ENCODE peak calls at places on chromosomes 4 and X, in ten cellular contexts. F is GM12878, Q is GM12864, A is cardiac fibroblast, M is endothelial cell of umbilical vein, E is AG04450, Z is GM12865, Y is tibial artery, U is tibial nerve, J is cardiac muscle cell. C is an unnamed sample.

GRCh38 chr4:65917486-65917885 is 247.2 kb upstream of the EPHA5 start:
- DNase-seq in F (no peak), Q (no peak), A (peak), M (no peak), E (no peak), Z (no peak), Y (no peak), U (no peak), J (no peak), C (no peak)

GRCh38 chr4:69534697-69535096 is 39.0 kb upstream of the UGT2B4 start:
- DNase-seq in F (no peak), Q (no peak), A (no peak), M (no peak), E (no peak), Z (no peak), Y (no peak), U (no peak), J (no peak), C (no peak)

GRCh38 chr4:155667538-155668511 is 1.2 kb downstream of the GUCY1A1 start:
- DNase-seq in F (no peak), Q (no peak), A (peak), M (peak), E (no peak), Z (peak), Y (peak), U (no peak), J (peak), C (no peak)

GRCh38 chr4:3770323-3771166 is 4.4 kb downstream of the ADRA2C start:
- DNase-seq in F (no peak), Q (no peak), A (no peak), M (no peak), E (no peak), Z (no peak), Y (no peak), U (no peak), J (no peak), C (no peak)

GRCh38 chr4:169272265-169272886 is 1.6 kb upstream of the SH3RF1 start:
- DNase-seq in F (peak), Q (no peak), A (peak), M (peak), E (peak), Z (peak), Y (no peak), U (no peak), J (no peak), C (no peak)

GRCh38 chr4:77636902-77637301 is 31.3 kb downstream of the CXCL13 start:
- DNase-seq in F (no peak), Q (no peak), A (peak), M (peak), E (peak), Z (no peak), Y (no peak), U (no peak), J (no peak), C (peak)

GRCh38 chr4:38930199-38930598 is 62.6 kb downstream of the FAM114A1 start:
- DNase-seq in F (no peak), Q (no peak), A (no peak), M (no peak), E (no peak), Z (peak), Y (no peak), U (no peak), J (no peak), C (no peak)

GRCh38 chr4:42366959-42367358 is 30.3 kb upstream of the SHISA3 start:
- DNase-seq in F (no peak), Q (no peak), A (no peak), M (no peak), E (no peak), Z (no peak), Y (no peak), U (no peak), J (no peak), C (no peak)

GRCh38 chrX:106613277-106613676 is 1.5 kb downstream of the RADX start:
- DNase-seq in F (no peak), Q (no peak), A (no peak), M (no peak), E (no peak), Z (no peak), Y (no peak), U (no peak), J (no peak), C (no peak)

GRCh38 chr4:127634181-127634580 is 1.4 kb downstream of the INTU start:
- DNase-seq in F (no peak), Q (no peak), A (peak), M (no peak), E (peak), Z (no peak), Y (no peak), U (no peak), J (no peak), C (no peak)

GRCh38 chr4:3847211-3847940 is 81.2 kb downstream of the ADRA2C start:
- DNase-seq in F (no peak), Q (no peak), A (no peak), M (no peak), E (no peak), Z (no peak), Y (no peak), U (no peak), J (no peak), C (no peak)

GRCh38 chrX:153725832-153726285 is 1.2 kb downstream of the ABCD1 start:
- DNase-seq in F (no peak), Q (no peak), A (no peak), M (no peak), E (no peak), Z (peak), Y (no peak), U (peak), J (no peak), C (no peak)
- H3K4me3 ChIP-seq in F (no peak), Q (no peak), A (no peak), M (no peak), E (peak), Z (no peak), Y (peak), U (peak), J (no peak), C (peak)

DNA sequence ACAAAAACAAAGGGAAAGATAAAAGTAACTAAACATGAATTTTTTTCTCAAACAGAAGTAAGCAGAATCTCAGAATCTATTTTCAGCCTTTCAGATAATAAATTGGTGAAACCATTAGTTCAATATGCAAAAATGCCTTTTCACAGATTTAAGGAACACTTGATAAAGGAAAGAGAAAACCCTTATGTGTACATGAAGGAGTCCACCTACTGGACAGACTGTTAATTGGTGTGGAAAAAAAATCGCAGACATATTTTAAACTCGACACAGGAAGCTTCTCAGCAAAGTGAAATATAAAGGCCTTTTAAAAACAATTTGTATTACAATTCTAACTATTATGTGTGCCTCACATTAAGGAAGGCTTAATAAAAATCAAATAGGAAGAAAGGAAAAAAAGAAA is 22.3 kb downstream of the COX7B2 start:
- DNase-seq in F (no peak), Q (no peak), A (peak), M (peak), E (no peak), Z (peak), Y (no peak), U (no peak), J (peak), C (peak)
- TF ChIP-seq CTCF in F (no peak), Q (no peak), A (peak), M (no peak), E (peak), Z (peak), Y (peak), U (no peak), J (peak), C (peak)

GRCh38 chr4:112510468-112511293 is 5.3 kb downstream of the NEUROG2 start:
- DNase-seq in F (no peak), Q (no peak), A (no peak), M (no peak), E (no peak), Z (no peak), Y (peak), U (no peak), J (no peak), C (no peak)

GRCh38 chr4:112511294-112512118 is 4.5 kb downstream of the NEUROG2 start:
- DNase-seq in F (no peak), Q (no peak), A (no peak), M (no peak), E (no peak), Z (no peak), Y (no peak), U (no peak), J (no peak), C (no peak)

GRCh38 chr4:112514079-112514448 is 1.9 kb downstream of the NEUROG2 start:
- DNase-seq in F (no peak), Q (no peak), A (no peak), M (no peak), E (no peak), Z (peak), Y (no peak), U (no peak), J (no peak), C (no peak)

GRCh38 chr4:112509243-112510190 is 6.5 kb downstream of the NEUROG2 start:
- DNase-seq in F (no peak), Q (no peak), A (no peak), M (no peak), E (no peak), Z (no peak), Y (no peak), U (no peak), J (no peak), C (no peak)

DNA sequence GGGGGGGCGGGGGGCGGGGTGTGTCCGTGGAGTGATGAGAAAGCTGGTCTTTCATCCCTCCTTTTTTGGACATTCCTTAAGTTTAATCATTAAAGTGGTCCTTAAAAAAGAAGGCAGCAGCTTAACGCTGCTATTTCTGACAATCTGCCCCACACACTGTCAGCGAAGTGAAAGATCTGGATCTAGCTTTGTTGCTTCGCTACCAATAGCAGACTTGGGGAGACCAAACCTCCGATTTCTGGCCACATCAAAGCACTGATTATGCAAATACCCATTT is 5.9 kb downstream of the NEUROG2 start:
- DNase-seq in F (no peak), Q (no peak), A (no peak), M (no peak), E (no peak), Z (no peak), Y (no peak), U (no peak), J (no peak), C (no peak)
- H3K4me3 ChIP-seq in F (no peak), Q (peak), A (no peak), M (no peak), E (no peak), Z (peak), Y (peak), U (peak), J (no peak), C (peak)

GRCh38 chrX:124093222-124093621 is 131.7 kb downstream of the STAG2 start:
- DNase-seq in F (no peak), Q (no peak), A (no peak), M (no peak), E (no peak), Z (no peak), Y (no peak), U (no peak), J (no peak), C (no peak)
- TF ChIP-seq CTCF in F (no peak), Q (no peak), A (no peak), M (no peak), E (no peak), Z (no peak), Y (no peak), U (no peak), J (no peak), C (no peak)

C was measured in astrocyte of the cerebellum.